ENCODE peak calls at places on chromosomes 3 and 15, in four cellular contexts. M is activated CD4-positive, alpha-beta T cell treated with anti-CD3 and anti-CD28 coated beads, Interleukin-2, amount 50 U/mL, for 24 hours; Q is neural crest cell; U is iPS-NIHi11. K is an unnamed sample.

GRCh38 chr3:194032828-194033435 is 103.0 kb upstream of the HES1 start:
- DNase-seq in M (no peak), U (no peak), Q (no peak), K (no peak)

GRCh38 chr15:63013052-63013808 is 29.3 kb upstream of the TPM1 start:
- DNase-seq in Q (no peak), M (no peak), U (no peak), K (no peak)

GRCh38 chr3:189419683-189420082 is 211.5 kb upstream of the TP63 start:
- DNase-seq in M (no peak), Q (no peak), U (no peak), K (no peak)

GRCh38 chr3:119930286-119930685 is 148.4 kb downstream of the NR1I2 start:
- DNase-seq in Q (no peak), M (no peak), U (no peak), K (no peak)

GRCh38 chr15:96285306-96285705 is 45.2 kb upstream of the NR2F2 start:
- DNase-seq in U (no peak), M (no peak), Q (no peak), K (no peak)

GRCh38 chr15:57736591-57736990 is 30.1 kb downstream of the POLR2M start:
- DNase-seq in Q (no peak), U (no peak), M (no peak), K (no peak)

GRCh38 chr15:79844221-79844620 is 52.6 kb downstream of the MTHFS start:
- DNase-seq in Q (no peak), M (no peak), U (no peak), K (no peak)

GRCh38 chr3:101261506-101261905 is 58.9 kb downstream of the IMPG2 start:
- DNase-seq in U (no peak), M (no peak), Q (no peak), K (no peak)

GRCh38 chr3:25582242-25582641 is 82.5 kb downstream of the TOP2B start:
- DNase-seq in U (no peak), M (no peak), Q (peak; percentile 26), K (no peak)

GRCh38 chr3:150367771-150368170 is 40.3 kb upstream of the TSC22D2 start:
- DNase-seq in Q (no peak), M (no peak), U (no peak), K (no peak)

GRCh38 chr3:190671658-190672057 is 157.8 kb downstream of the IL1RAP start:
- DNase-seq in Q (no peak), M (no peak), U (no peak), K (no peak)

GRCh38 chr3:47273564-47273963 is 9.0 kb downstream of the KIF9 start:
- DNase-seq in M (no peak), U (peak; percentile 43), Q (no peak), K (no peak)

GRCh38 chr15:43958894-43959330 is 132.1 kb downstream of the WDR76 start:
- DNase-seq in M (no peak), U (no peak), Q (no peak), K (no peak)

GRCh38 chr3:181844227-181844626 is 132.5 kb downstream of the SOX2 start:
- DNase-seq in Q (no peak), M (no peak), U (no peak), K (no peak)

GRCh38 chr15:47364671-47365141 is 352.6 kb upstream of the SEMA6D start:
- DNase-seq in Q (no peak), U (no peak), M (no peak), K (no peak)

GRCh38 chr15:59622289-59622688 is 10.7 kb downstream of the GCNT3 start:
- DNase-seq in Q (peak; percentile 37), M (no peak), U (peak; percentile 76), K (peak; percentile 41)

GRCh38 chr15:42804739-42805138 is 67.8 kb upstream of the CDAN1 start:
- DNase-seq in Q (no peak), M (no peak), U (no peak), K (no peak)